ENCODE peak calls at places on chromosome 10, in six cellular contexts. One of them, this sample, is unnamed.

GRCh38 chr10:96896884-96897589 is 64.9 kb downstream of the LCOR start:
- DNase-seq in T-helper 9 cell: no peak
- DNase-seq in neural progenitor cell: no peak
- DNase-seq in epithelial cell of prostate: no peak
- DNase-seq in suprapubic skin: no peak
- DNase-seq in ELR: peak
- DNase-seq in this sample: no peak

GRCh38 chr10:102627446-102628293 is 16.6 kb upstream of the TRIM8 start:
- DNase-seq in neural progenitor cell: peak
- DNase-seq in ELR: peak
- DNase-seq in epithelial cell of prostate: no peak
- DNase-seq in suprapubic skin: no peak
- DNase-seq in T-helper 9 cell: no peak
- DNase-seq in this sample: no peak

GRCh38 chr10:11856678-11857077 is 33.5 kb downstream of the PROSER2 start:
- DNase-seq in suprapubic skin: no peak
- DNase-seq in T-helper 9 cell: no peak
- DNase-seq in ELR: peak
- DNase-seq in epithelial cell of prostate: no peak
- DNase-seq in neural progenitor cell: no peak
- DNase-seq in this sample: no peak

GRCh38 chr10:6231146-6231545 is 28.4 kb downstream of the PFKFB3 start:
- DNase-seq in T-helper 9 cell: no peak
- DNase-seq in ELR: no peak
- DNase-seq in suprapubic skin: no peak
- DNase-seq in epithelial cell of prostate: no peak
- DNase-seq in neural progenitor cell: no peak
- DNase-seq in this sample: no peak

GRCh38 chr10:86127274-86127819 is 239.2 kb downstream of the GRID1 start:
- DNase-seq in epithelial cell of prostate: no peak
- DNase-seq in neural progenitor cell: no peak
- DNase-seq in T-helper 9 cell: no peak
- DNase-seq in suprapubic skin: no peak
- DNase-seq in ELR: no peak
- DNase-seq in this sample: no peak

GRCh38 chr10:100186813-100187212 is 984 bp upstream of the ERLIN1 start:
- DNase-seq in ELR: peak
- DNase-seq in epithelial cell of prostate: no peak
- DNase-seq in neural progenitor cell: peak
- DNase-seq in T-helper 9 cell: no peak
- DNase-seq in suprapubic skin: no peak
- DNase-seq in this sample: no peak

GRCh38 chr10:101301111-101301731 is 52.7 kb upstream of the BTRC start:
- DNase-seq in suprapubic skin: no peak
- DNase-seq in epithelial cell of prostate: peak
- DNase-seq in neural progenitor cell: peak
- DNase-seq in T-helper 9 cell: no peak
- DNase-seq in ELR: peak
- DNase-seq in this sample: peak

GRCh38 chr10:60661627-60662026 is 116.7 kb upstream of the CDK1 start:
- DNase-seq in suprapubic skin: no peak
- DNase-seq in T-helper 9 cell: no peak
- DNase-seq in neural progenitor cell: no peak
- DNase-seq in epithelial cell of prostate: no peak
- DNase-seq in ELR: peak
- DNase-seq in this sample: no peak

GRCh38 chr10:52637592-52637991 is 135.0 kb downstream of the MBL2 start:
- DNase-seq in neural progenitor cell: no peak
- DNase-seq in ELR: no peak
- DNase-seq in suprapubic skin: no peak
- DNase-seq in epithelial cell of prostate: peak
- DNase-seq in T-helper 9 cell: no peak
- DNase-seq in this sample: no peak

GRCh38 chr10:36671607-36672006 is 453.8 kb upstream of the ANKRD30A start:
- DNase-seq in epithelial cell of prostate: no peak
- DNase-seq in ELR: peak
- DNase-seq in T-helper 9 cell: no peak
- DNase-seq in neural progenitor cell: no peak
- DNase-seq in suprapubic skin: no peak
- DNase-seq in this sample: no peak

GRCh38 chr10:114724707-114725106 is 66.6 kb upstream of the ABLIM1 start:
- DNase-seq in T-helper 9 cell: no peak
- DNase-seq in suprapubic skin: no peak
- DNase-seq in epithelial cell of prostate: no peak
- DNase-seq in ELR: no peak
- DNase-seq in neural progenitor cell: no peak
- DNase-seq in this sample: no peak

GRCh38 chr10:66651308-66652082 is 274.3 kb upstream of the LRRTM3 start:
- DNase-seq in neural progenitor cell: no peak
- DNase-seq in ELR: no peak
- DNase-seq in epithelial cell of prostate: no peak
- DNase-seq in suprapubic skin: no peak
- DNase-seq in T-helper 9 cell: no peak
- DNase-seq in this sample: no peak

GRCh38 chr10:124993728-124994451 is 52.0 kb downstream of the ZRANB1 start:
- DNase-seq in suprapubic skin: no peak
- DNase-seq in epithelial cell of prostate: no peak
- DNase-seq in T-helper 9 cell: no peak
- DNase-seq in ELR: no peak
- DNase-seq in neural progenitor cell: no peak
- DNase-seq in this sample: no peak

GRCh38 chr10:119489572-119490326 is 52.8 kb downstream of the RGS10 start:
- DNase-seq in neural progenitor cell: peak
- DNase-seq in T-helper 9 cell: peak
- DNase-seq in epithelial cell of prostate: no peak
- DNase-seq in ELR: peak
- DNase-seq in suprapubic skin: no peak
- DNase-seq in this sample: no peak

GRCh38 chr10:102230861-102231356 is 4.8 kb downstream of the ELOVL3 start:
- DNase-seq in T-helper 9 cell: peak
- DNase-seq in ELR: peak
- DNase-seq in neural progenitor cell: peak
- DNase-seq in suprapubic skin: no peak
- DNase-seq in epithelial cell of prostate: no peak
- DNase-seq in this sample: no peak

GRCh38 chr10:94049911-94050310 is 56.2 kb downstream of the PLCE1 start:
- DNase-seq in ELR: no peak
- DNase-seq in epithelial cell of prostate: no peak
- DNase-seq in T-helper 9 cell: no peak
- DNase-seq in suprapubic skin: no peak
- DNase-seq in neural progenitor cell: no peak
- DNase-seq in this sample: no peak

GRCh38 chr10:16141499-16141898 is 281.2 kb upstream of the MINDY3 start:
- DNase-seq in neural progenitor cell: no peak
- DNase-seq in T-helper 9 cell: no peak
- DNase-seq in suprapubic skin: no peak
- DNase-seq in ELR: no peak
- DNase-seq in epithelial cell of prostate: no peak
- DNase-seq in this sample: no peak

GRCh38 chr10:15476337-15476736 is 105.2 kb upstream of the FAM171A1 start:
- DNase-seq in T-helper 9 cell: no peak
- DNase-seq in ELR: no peak
- DNase-seq in epithelial cell of prostate: no peak
- DNase-seq in suprapubic skin: no peak
- DNase-seq in neural progenitor cell: no peak
- DNase-seq in this sample: no peak

GRCh38 chr10:132878091-132878729 is 64.2 kb downstream of the CFAP46 start:
- DNase-seq in neural progenitor cell: no peak
- DNase-seq in suprapubic skin: peak
- DNase-seq in ELR: no peak
- DNase-seq in T-helper 9 cell: no peak
- DNase-seq in epithelial cell of prostate: no peak
- DNase-seq in this sample: no peak

GRCh38 chr10:79905322-79906314 is 43.3 kb downstream of the SFTPD start:
- DNase-seq in ELR: peak
- DNase-seq in neural progenitor cell: no peak
- DNase-seq in epithelial cell of prostate: no peak
- DNase-seq in suprapubic skin: no peak
- DNase-seq in T-helper 9 cell: no peak
- DNase-seq in this sample: no peak

GRCh38 chr10:69867699-69868558 is 66.2 kb downstream of the COL13A1 start:
- DNase-seq in T-helper 9 cell: no peak
- DNase-seq in suprapubic skin: no peak
- DNase-seq in epithelial cell of prostate: no peak
- DNase-seq in ELR: no peak
- DNase-seq in neural progenitor cell: peak
- DNase-seq in this sample: no peak

GRCh38 chr10:93352638-93353383 is 129.3 kb downstream of the MYOF start:
- DNase-seq in ELR: peak
- DNase-seq in suprapubic skin: no peak
- DNase-seq in neural progenitor cell: peak
- DNase-seq in epithelial cell of prostate: no peak
- DNase-seq in T-helper 9 cell: no peak
- DNase-seq in this sample: no peak

GRCh38 chr10:132096223-132096622 is 30.5 kb downstream of the JAKMIP3 start:
- DNase-seq in suprapubic skin: no peak
- DNase-seq in ELR: peak
- DNase-seq in epithelial cell of prostate: peak
- DNase-seq in neural progenitor cell: no peak
- DNase-seq in T-helper 9 cell: no peak
- DNase-seq in this sample: no peak

GRCh38 chr10:104342941-104343411 is 4.7 kb upstream of the ITPRIP start:
- DNase-seq in epithelial cell of prostate: no peak
- DNase-seq in ELR: peak
- DNase-seq in neural progenitor cell: no peak
- DNase-seq in T-helper 9 cell: no peak
- DNase-seq in suprapubic skin: no peak
- DNase-seq in this sample: no peak

GRCh38 chr10:124328514-124329220 is 90.1 kb downstream of the OAT start:
- DNase-seq in T-helper 9 cell: no peak
- DNase-seq in neural progenitor cell: no peak
- DNase-seq in suprapubic skin: no peak
- DNase-seq in ELR: no peak
- DNase-seq in epithelial cell of prostate: no peak
- DNase-seq in this sample: no peak

GRCh38 chr10:49281461-49281860 is 17.5 kb upstream of the C10orf71 start:
- DNase-seq in ELR: no peak
- DNase-seq in neural progenitor cell: peak
- DNase-seq in epithelial cell of prostate: no peak
- DNase-seq in suprapubic skin: peak
- DNase-seq in T-helper 9 cell: no peak
- DNase-seq in this sample: no peak

GRCh38 chr10:21675157-21675796 is 141.2 kb downstream of the MLLT10 start:
- DNase-seq in T-helper 9 cell: peak
- DNase-seq in epithelial cell of prostate: no peak
- DNase-seq in ELR: peak
- DNase-seq in neural progenitor cell: peak
- DNase-seq in suprapubic skin: no peak
- DNase-seq in this sample: no peak

GRCh38 chr10:4170181-4170580 is 385.2 kb upstream of the KLF6 start:
- DNase-seq in epithelial cell of prostate: no peak
- DNase-seq in suprapubic skin: no peak
- DNase-seq in neural progenitor cell: no peak
- DNase-seq in T-helper 9 cell: no peak
- DNase-seq in ELR: no peak
- DNase-seq in this sample: no peak

This sample was measured in keratinocyte.